ENCODE peak calls at places on chromosomes 3 and 15, in four cellular contexts. Y is tibial artery, Q is NCI-H2029, I is posterior cingulate gyrus. W is an unnamed sample.

GRCh38 chr15:35282965-35283496 is 197.9 kb upstream of the NANOGP8 start:
- DNase-seq in Y (no peak), Q (no peak), I (no peak), W (no peak)

GRCh38 chr3:19348929-19349564 is 200.7 kb downstream of the KCNH8 start:
- DNase-seq in Y (no peak), Q (peak), I (no peak), W (no peak)

GRCh38 chr15:52011711-52012144 is 7.3 kb upstream of the MAPK6 start:
- DNase-seq in Y (no peak), Q (peak), I (no peak), W (no peak)

GRCh38 chr15:44300567-44300966 is 12.0 kb downstream of the GOLM2 start:
- DNase-seq in Y (no peak), Q (no peak), I (no peak), W (no peak)

GRCh38 chr3:69080233-69080644 is at the start of gene UBA3:
- DNase-seq in Y (peak), Q (peak), I (peak), W (peak)

GRCh38 chr15:71329041-71329440 is 213.8 kb downstream of the THSD4 start:
- DNase-seq in Y (peak), Q (no peak), I (no peak), W (no peak)

GRCh38 chr3:102104093-102104492 is 254.8 kb downstream of the NFKBIZ start:
- DNase-seq in Y (peak), Q (no peak), I (no peak), W (no peak)

GRCh38 chr3:25096536-25096935 is 331.5 kb upstream of the RARB start:
- DNase-seq in Y (no peak), Q (no peak), I (no peak), W (no peak)

GRCh38 chr3:30324587-30324986 is 281.8 kb upstream of the TGFBR2 start:
- DNase-seq in Y (no peak), Q (no peak), I (no peak), W (no peak)

GRCh38 chr15:74775132-74775562 is 6.7 kb upstream of the CSK start:
- DNase-seq in Y (no peak), Q (no peak), I (no peak), W (no peak)

GRCh38 chr3:95750097-95750496 is 1064.3 kb upstream of the EPHA6 start:
- DNase-seq in Y (no peak), Q (no peak), I (no peak), W (no peak)

GRCh38 chr3:195715583-195716266 is 5.1 kb upstream of the MUC20 start:
- DNase-seq in Y (no peak), Q (no peak), I (peak), W (no peak)

GRCh38 chr3:197791120-197792018 is at the start of gene LRCH3:
- DNase-seq in Y (peak), Q (peak), I (peak), W (peak)

GRCh38 chr3:1442271-1442670 is 349.4 kb downstream of the CNTN6 start:
- DNase-seq in Y (no peak), Q (no peak), I (no peak), W (no peak)

GRCh38 chr3:167684389-167684993 is 30.7 kb upstream of the WDR49 start:
- DNase-seq in Y (peak), Q (peak), I (no peak), W (no peak)

GRCh38 chr3:71087109-71088018 is 496.2 kb downstream of the FOXP1 start:
- DNase-seq in Y (no peak), Q (no peak), I (no peak), W (no peak)

W was measured in suprapubic skin.